ENCODE peak calls at places on chromosome 15, in nine cellular contexts. One of them, this sample, is unnamed. For H3K4me1, the result is how much of the 10 kb centered on the place peaks cover.

GRCh38 chr15:99965376-99965775 is 232.1 kb upstream of the LYSMD4 start:
- DNase-seq in naive thymus-derived CD4-positive, alpha-beta T cell: no peak
- DNase-seq in mesenchymal stem cell: no peak
- DNase-seq in transverse colon: no peak
- DNase-seq in A549: no peak
- DNase-seq in astrocyte: no peak
- DNase-seq in RWPE2: peak
- DNase-seq in lung: no peak
- DNase-seq in ovary: no peak
- DNase-seq in this sample: no peak

GRCh38 chr15:29091666-29092065 is 178.0 kb downstream of the NSMCE3 start:
- DNase-seq in naive thymus-derived CD4-positive, alpha-beta T cell: no peak
- DNase-seq in mesenchymal stem cell: no peak
- DNase-seq in transverse colon: no peak
- DNase-seq in A549: no peak
- DNase-seq in astrocyte: no peak
- DNase-seq in RWPE2: peak
- DNase-seq in lung: no peak
- DNase-seq in ovary: no peak
- DNase-seq in this sample: no peak

GRCh38 chr15:44532689-44533088 is 4.3 kb upstream of the EIF3J start:
- DNase-seq in naive thymus-derived CD4-positive, alpha-beta T cell: no peak
- DNase-seq in mesenchymal stem cell: no peak
- DNase-seq in transverse colon: no peak
- DNase-seq in A549: no peak
- DNase-seq in astrocyte: no peak
- DNase-seq in RWPE2: no peak
- DNase-seq in lung: no peak
- DNase-seq in ovary: no peak
- DNase-seq in this sample: no peak

GRCh38 chr15:69163124-69163669 is 2.8 kb downstream of the GLCE start:
- DNase-seq in naive thymus-derived CD4-positive, alpha-beta T cell: no peak
- DNase-seq in mesenchymal stem cell: no peak
- DNase-seq in transverse colon: no peak
- DNase-seq in A549: no peak
- DNase-seq in astrocyte: no peak
- DNase-seq in RWPE2: no peak
- DNase-seq in lung: no peak
- DNase-seq in ovary: no peak
- DNase-seq in this sample: no peak

GRCh38 chr15:100899601-100900000 is 19.6 kb upstream of the LRRK1 start:
- DNase-seq in naive thymus-derived CD4-positive, alpha-beta T cell: no peak
- DNase-seq in mesenchymal stem cell: no peak
- DNase-seq in transverse colon: no peak
- DNase-seq in A549: no peak
- DNase-seq in astrocyte: no peak
- DNase-seq in RWPE2: no peak
- DNase-seq in lung: no peak
- DNase-seq in ovary: no peak
- DNase-seq in this sample: no peak

GRCh38 chr15:37880009-37880834 is 54.2 kb upstream of the TMCO5A start:
- DNase-seq in naive thymus-derived CD4-positive, alpha-beta T cell: no peak
- DNase-seq in mesenchymal stem cell: peak
- DNase-seq in transverse colon: no peak
- DNase-seq in A549: peak
- DNase-seq in astrocyte: peak
- DNase-seq in RWPE2: no peak
- DNase-seq in lung: no peak
- DNase-seq in ovary: no peak
- DNase-seq in this sample: no peak

GRCh38 chr15:87477759-87478687 is 778.5 kb downstream of the NTRK3 start:
- DNase-seq in naive thymus-derived CD4-positive, alpha-beta T cell: no peak
- DNase-seq in mesenchymal stem cell: peak
- DNase-seq in transverse colon: no peak
- DNase-seq in A549: peak
- DNase-seq in astrocyte: peak
- DNase-seq in RWPE2: peak
- DNase-seq in lung: peak
- DNase-seq in ovary: no peak
- DNase-seq in this sample: no peak

GRCh38 chr15:76366714-76367113 is 30.1 kb downstream of the ISL2 start:
- DNase-seq in naive thymus-derived CD4-positive, alpha-beta T cell: no peak
- DNase-seq in mesenchymal stem cell: no peak
- DNase-seq in transverse colon: peak
- DNase-seq in A549: no peak
- DNase-seq in astrocyte: no peak
- DNase-seq in RWPE2: no peak
- DNase-seq in lung: no peak
- DNase-seq in ovary: no peak
- DNase-seq in this sample: peak

GRCh38 chr15:72233759-72234158 is 2.8 kb upstream of the PKM start:
- DNase-seq in naive thymus-derived CD4-positive, alpha-beta T cell: no peak
- DNase-seq in mesenchymal stem cell: peak
- DNase-seq in transverse colon: no peak
- DNase-seq in A549: no peak
- DNase-seq in astrocyte: no peak
- DNase-seq in RWPE2: no peak
- DNase-seq in lung: no peak
- DNase-seq in ovary: no peak
- DNase-seq in this sample: no peak

GRCh38 chr15:81336568-81336967 is 12.6 kb upstream of the STARD5 start:
- DNase-seq in naive thymus-derived CD4-positive, alpha-beta T cell: peak
- DNase-seq in mesenchymal stem cell: no peak
- DNase-seq in transverse colon: no peak
- DNase-seq in A549: peak
- DNase-seq in astrocyte: peak
- DNase-seq in RWPE2: no peak
- DNase-seq in lung: no peak
- DNase-seq in ovary: no peak
- DNase-seq in this sample: no peak

GRCh38 chr15:62841891-62842559 is 200.5 kb upstream of the TPM1 start:
- DNase-seq in naive thymus-derived CD4-positive, alpha-beta T cell: no peak
- DNase-seq in mesenchymal stem cell: no peak
- DNase-seq in transverse colon: no peak
- DNase-seq in A549: no peak
- DNase-seq in astrocyte: no peak
- DNase-seq in RWPE2: no peak
- DNase-seq in lung: no peak
- DNase-seq in ovary: no peak
- DNase-seq in this sample: no peak

GRCh38 chr15:64462492-64462891 is 2.1 kb downstream of the ZNF609 start:
- DNase-seq in naive thymus-derived CD4-positive, alpha-beta T cell: no peak
- DNase-seq in mesenchymal stem cell: no peak
- DNase-seq in transverse colon: no peak
- DNase-seq in A549: no peak
- DNase-seq in astrocyte: no peak
- DNase-seq in RWPE2: no peak
- DNase-seq in lung: no peak
- DNase-seq in ovary: no peak
- DNase-seq in this sample: no peak

GRCh38 chr15:64472161-64472560 is 11.8 kb downstream of the ZNF609 start:
- DNase-seq in naive thymus-derived CD4-positive, alpha-beta T cell: no peak
- DNase-seq in mesenchymal stem cell: no peak
- DNase-seq in transverse colon: no peak
- DNase-seq in A549: no peak
- DNase-seq in astrocyte: no peak
- DNase-seq in RWPE2: no peak
- DNase-seq in lung: no peak
- DNase-seq in ovary: no peak
- DNase-seq in this sample: no peak

GRCh38 chr15:64464271-64465005 is 4.1 kb downstream of the ZNF609 start:
- DNase-seq in naive thymus-derived CD4-positive, alpha-beta T cell: no peak
- DNase-seq in mesenchymal stem cell: no peak
- DNase-seq in transverse colon: no peak
- DNase-seq in A549: no peak
- DNase-seq in astrocyte: peak
- DNase-seq in RWPE2: no peak
- DNase-seq in lung: peak
- DNase-seq in ovary: no peak
- DNase-seq in this sample: no peak

GRCh38 chr15:64461577-64462162 is 1.3 kb downstream of the ZNF609 start:
- DNase-seq in naive thymus-derived CD4-positive, alpha-beta T cell: peak
- DNase-seq in mesenchymal stem cell: no peak
- DNase-seq in transverse colon: no peak
- DNase-seq in A549: peak
- DNase-seq in astrocyte: peak
- DNase-seq in RWPE2: no peak
- DNase-seq in lung: peak
- DNase-seq in ovary: no peak
- DNase-seq in this sample: peak

DNA sequence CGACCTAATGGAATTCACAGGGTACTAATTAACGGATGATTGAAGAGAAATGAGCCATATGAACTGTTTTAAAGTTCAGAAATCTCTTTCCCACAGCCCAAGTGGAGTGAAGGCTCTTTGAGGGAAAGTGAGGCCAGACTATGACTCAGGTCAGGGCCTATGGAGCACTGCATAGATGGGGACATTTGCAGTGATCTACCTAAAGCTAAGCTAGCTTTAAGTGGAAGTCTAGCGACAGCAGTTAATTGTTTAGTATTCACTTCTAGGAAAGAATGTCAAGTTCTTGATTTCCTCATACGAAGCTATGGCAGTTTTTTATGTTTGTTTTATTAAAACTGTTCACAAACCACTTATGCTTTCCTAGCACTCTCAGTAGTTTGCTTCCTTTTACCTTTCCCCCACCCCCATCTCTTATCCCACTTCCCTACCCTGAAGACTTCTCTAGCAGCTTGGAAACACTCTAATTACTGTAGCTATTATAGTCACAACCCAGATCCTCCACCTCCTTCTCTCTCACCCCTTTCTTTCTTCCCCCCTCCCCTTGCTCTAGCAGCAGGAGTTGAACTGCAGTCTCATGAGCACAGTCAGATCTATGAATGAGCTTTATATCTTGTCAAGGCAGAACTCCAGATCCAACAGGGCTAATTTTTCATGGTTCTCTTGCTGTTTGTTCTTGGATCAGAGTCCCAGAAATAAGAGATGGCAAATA is 6.2 kb downstream of the ZNF609 start:
- DNase-seq in naive thymus-derived CD4-positive, alpha-beta T cell: no peak
- DNase-seq in mesenchymal stem cell: no peak
- DNase-seq in transverse colon: no peak
- DNase-seq in A549: no peak
- DNase-seq in astrocyte: no peak
- DNase-seq in RWPE2: no peak
- DNase-seq in lung: no peak
- DNase-seq in ovary: no peak
- DNase-seq in this sample: no peak
- H3K4me1 ChIP-seq in naive thymus-derived CD4-positive, alpha-beta T cell: under half
- H3K4me1 ChIP-seq in mesenchymal stem cell: under half
- H3K4me1 ChIP-seq in transverse colon: under half
- H3K4me1 ChIP-seq in A549: under half
- H3K4me1 ChIP-seq in astrocyte: under half
- H3K4me1 ChIP-seq in RWPE2: under half
- H3K4me1 ChIP-seq in lung: under half
- H3K4me1 ChIP-seq in ovary: under half
- H3K4me1 ChIP-seq in this sample: under half

DNA sequence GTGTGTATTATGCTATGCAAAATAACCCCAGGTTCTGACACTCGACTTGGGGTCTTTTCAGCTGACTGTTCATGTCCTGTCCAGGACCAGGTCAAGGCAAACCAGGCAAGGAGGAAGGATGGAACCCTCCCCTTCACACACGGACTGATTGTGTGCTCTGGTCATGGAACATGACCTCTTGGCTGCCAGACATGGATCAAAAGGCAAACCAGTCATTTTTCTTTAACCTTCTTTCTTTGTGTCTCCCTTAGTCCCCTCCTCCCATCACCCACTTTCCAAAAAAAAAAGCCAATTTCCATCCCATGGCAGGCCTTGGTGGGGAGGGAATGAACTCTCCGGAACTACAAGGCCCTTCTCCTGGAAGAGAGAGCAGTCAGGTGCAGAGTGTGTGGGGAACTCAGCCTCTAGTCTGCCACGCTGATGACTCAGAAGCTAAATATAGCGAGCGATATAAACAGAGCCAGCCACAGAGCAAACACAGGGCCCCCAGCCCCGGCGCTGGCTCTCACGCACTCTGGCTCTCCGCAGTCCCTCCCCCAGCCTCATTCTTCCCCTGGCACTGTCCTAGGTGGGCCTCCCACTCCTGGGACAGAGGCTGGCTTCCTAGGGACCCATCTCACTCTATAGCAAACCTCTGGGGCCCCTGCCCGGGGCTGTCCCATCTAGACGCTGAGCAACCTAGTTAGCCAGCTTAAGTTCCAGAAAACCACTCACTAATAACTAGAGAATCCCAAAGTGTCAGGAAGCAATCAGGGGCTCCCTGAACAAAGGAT is 10.0 kb downstream of the BMF start:
- DNase-seq in naive thymus-derived CD4-positive, alpha-beta T cell: peak
- DNase-seq in mesenchymal stem cell: peak
- DNase-seq in transverse colon: peak
- DNase-seq in A549: peak
- DNase-seq in astrocyte: peak
- DNase-seq in RWPE2: peak
- DNase-seq in lung: peak
- DNase-seq in ovary: peak
- DNase-seq in this sample: peak
- H3K4me1 ChIP-seq in naive thymus-derived CD4-positive, alpha-beta T cell: under half
- H3K4me1 ChIP-seq in mesenchymal stem cell: half or more
- H3K4me1 ChIP-seq in transverse colon: half or more
- H3K4me1 ChIP-seq in A549: half or more
- H3K4me1 ChIP-seq in astrocyte: half or more
- H3K4me1 ChIP-seq in RWPE2: under half
- H3K4me1 ChIP-seq in lung: under half
- H3K4me1 ChIP-seq in ovary: half or more
- H3K4me1 ChIP-seq in this sample: under half

DNA sequence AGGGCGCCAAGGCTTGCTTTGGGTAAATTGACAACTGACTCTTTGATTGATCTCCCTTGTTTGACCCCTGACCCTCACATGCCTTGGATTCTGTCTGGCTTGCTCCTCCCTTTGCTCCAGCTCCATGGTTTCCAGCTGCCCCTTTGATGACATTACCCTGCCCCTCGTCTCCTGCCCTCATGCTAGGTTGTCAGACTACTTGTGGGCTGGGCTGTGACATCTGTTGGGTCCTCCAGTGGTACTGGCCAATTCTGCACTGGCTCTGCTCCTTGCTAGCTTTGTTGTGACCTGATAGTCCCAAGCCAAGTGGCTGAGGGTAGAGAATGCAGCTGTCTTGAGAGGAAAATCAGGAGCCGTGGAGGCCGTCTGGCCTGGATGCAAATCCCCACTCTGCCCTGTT is 6.2 kb downstream of the THSD4 start:
- DNase-seq in naive thymus-derived CD4-positive, alpha-beta T cell: no peak
- DNase-seq in mesenchymal stem cell: no peak
- DNase-seq in transverse colon: no peak
- DNase-seq in A549: no peak
- DNase-seq in astrocyte: no peak
- DNase-seq in RWPE2: no peak
- DNase-seq in lung: no peak
- DNase-seq in ovary: no peak
- DNase-seq in this sample: no peak
- H3K4me1 ChIP-seq in naive thymus-derived CD4-positive, alpha-beta T cell: under half
- H3K4me1 ChIP-seq in mesenchymal stem cell: under half
- H3K4me1 ChIP-seq in transverse colon: under half
- H3K4me1 ChIP-seq in A549: under half
- H3K4me1 ChIP-seq in astrocyte: under half
- H3K4me1 ChIP-seq in RWPE2: half or more
- H3K4me1 ChIP-seq in lung: under half
- H3K4me1 ChIP-seq in ovary: under half
- H3K4me1 ChIP-seq in this sample: under half

DNA sequence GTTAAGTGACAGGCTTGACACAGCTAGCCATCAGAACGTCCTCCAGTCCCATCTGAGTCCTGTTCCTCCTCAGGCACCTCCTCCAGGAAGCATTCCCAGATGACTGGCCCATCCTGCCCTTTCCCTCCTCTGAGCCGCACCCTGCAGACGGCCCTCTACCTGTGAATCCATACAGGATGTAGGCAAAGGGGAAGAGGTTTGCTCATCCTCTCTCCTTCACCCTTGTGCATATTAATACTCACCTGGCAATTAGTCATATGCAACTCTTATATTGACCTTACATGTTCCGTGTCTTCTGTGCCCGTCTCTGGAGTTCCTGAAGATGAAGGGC is 61.9 kb downstream of the SMAD3 start:
- DNase-seq in naive thymus-derived CD4-positive, alpha-beta T cell: no peak
- DNase-seq in mesenchymal stem cell: no peak
- DNase-seq in transverse colon: peak
- DNase-seq in A549: peak
- DNase-seq in astrocyte: no peak
- DNase-seq in RWPE2: peak
- DNase-seq in lung: no peak
- DNase-seq in ovary: no peak
- DNase-seq in this sample: peak
- H3K4me1 ChIP-seq in naive thymus-derived CD4-positive, alpha-beta T cell: under half
- H3K4me1 ChIP-seq in mesenchymal stem cell: under half
- H3K4me1 ChIP-seq in transverse colon: under half
- H3K4me1 ChIP-seq in A549: half or more
- H3K4me1 ChIP-seq in astrocyte: under half
- H3K4me1 ChIP-seq in RWPE2: half or more
- H3K4me1 ChIP-seq in lung: under half
- H3K4me1 ChIP-seq in ovary: half or more
- H3K4me1 ChIP-seq in this sample: under half